ENCODE peak calls at places on chromosomes 4 and X, in eight cellular contexts. O, F, N, P, W, Z, G and T are unnamed samples. For H3K27me3 and H3K9me3, the result is how much of the 10 kb centered on the place peaks cover.

GRCh38 chrX:43375146-43375545 is 281.0 kb upstream of the MAOA start:
- DNase-seq in O (no peak), F (no peak), N (no peak), P (no peak), W (no peak), Z (no peak), G (no peak), T (no peak)

GRCh38 chrX:44785652-44786051 is 58.2 kb upstream of the DUSP21 start:
- DNase-seq in O (peak), F (no peak), N (peak), P (no peak), W (no peak), Z (no peak), G (no peak), T (no peak)

GRCh38 chr4:76407440-76408119 is 13.4 kb downstream of the CCDC158 start:
- DNase-seq in O (no peak), F (no peak), N (peak), P (no peak), W (no peak), Z (no peak), G (no peak), T (no peak)

GRCh38 chr4:80295841-80296240 is 29.4 kb downstream of the FGF5 start:
- DNase-seq in O (peak), F (no peak), N (peak), P (no peak), W (no peak), Z (no peak), G (no peak), T (no peak)

GRCh38 chr4:42446823-42447222 is 49.5 kb downstream of the SHISA3 start:
- DNase-seq in O (no peak), F (no peak), N (no peak), P (no peak), W (no peak), Z (no peak), G (no peak), T (no peak)

GRCh38 chr4:176274441-176274840 is 5.4 kb upstream of the ASB5 start:
- DNase-seq in O (no peak), F (no peak), N (peak), P (no peak), W (no peak), Z (no peak), G (no peak), T (no peak)

GRCh38 chr4:90994883-90995484 is 867.8 kb downstream of the CCSER1 start:
- DNase-seq in O (no peak), F (no peak), N (no peak), P (no peak), W (no peak), Z (no peak), G (no peak), T (no peak)

GRCh38 chr4:7863911-7864681 is 75.6 kb downstream of the AFAP1 start:
- DNase-seq in O (peak), F (no peak), N (peak), P (no peak), W (peak), Z (no peak), G (no peak), T (peak)

GRCh38 chr4:24473309-24473721 is 111.0 kb downstream of the DHX15 start:
- DNase-seq in O (peak), F (no peak), N (peak), P (peak), W (peak), Z (no peak), G (peak), T (peak)

GRCh38 chr4:183738961-183739360 is 79.9 kb downstream of the TRAPPC11 start:
- DNase-seq in O (no peak), F (no peak), N (no peak), P (no peak), W (no peak), Z (no peak), G (no peak), T (no peak)

GRCh38 chr4:113365377-113365776 is 315.9 kb downstream of the ANK2 start:
- DNase-seq in O (no peak), F (no peak), N (no peak), P (no peak), W (no peak), Z (no peak), G (no peak), T (no peak)

GRCh38 chrX:147917700-147918694 is 6.3 kb downstream of the FMR1 start:
- DNase-seq in O (peak), F (no peak), N (peak), P (no peak), W (no peak), Z (no peak), G (no peak), T (no peak)

GRCh38 chrX:52990848-52991247 is 32.5 kb upstream of the FAM156A start:
- DNase-seq in O (peak), F (no peak), N (peak), P (no peak), W (no peak), Z (no peak), G (no peak), T (no peak)

GRCh38 chrX:23656684-23657083 is 10.6 kb upstream of the PRDX4 start:
- DNase-seq in O (peak), F (no peak), N (peak), P (no peak), W (no peak), Z (no peak), G (no peak), T (no peak)

GRCh38 chr4:123816462-123816861 is 419.9 kb downstream of the SPRY1 start:
- DNase-seq in O (no peak), F (no peak), N (no peak), P (no peak), W (no peak), Z (no peak), G (no peak), T (no peak)

GRCh38 chr4:27154706-27155105 is 294.1 kb downstream of the STIM2 start:
- DNase-seq in O (peak), F (no peak), N (peak), P (no peak), W (no peak), Z (no peak), G (no peak), T (no peak)

GRCh38 chrX:63746278-63746677 is 38.7 kb downstream of the ARHGEF9 start:
- DNase-seq in O (no peak), F (no peak), N (no peak), P (no peak), W (no peak), Z (no peak), G (no peak), T (no peak)

GRCh38 chr4:181822005-181822375 is 421.2 kb upstream of the TENM3 start:
- DNase-seq in O (no peak), F (no peak), N (peak), P (peak), W (no peak), Z (no peak), G (peak), T (no peak)

GRCh38 chrX:86014421-86014820 is 32.9 kb downstream of the CHM start:
- DNase-seq in O (no peak), F (no peak), N (no peak), P (no peak), W (no peak), Z (no peak), G (no peak), T (no peak)

GRCh38 chr4:150078041-150078995 is at the start of gene DCLK2:
- DNase-seq in O (peak), F (peak), N (peak), P (peak), W (peak), Z (peak), G (peak), T (peak)

GRCh38 chrX:155027509-155028066 is 944 bp downstream of the FUNDC2 start:
- DNase-seq in O (peak), F (peak), N (peak), P (no peak), W (peak), Z (no peak), G (peak), T (no peak)

GRCh38 chr4:139933104-139933503 is 220.9 kb downstream of the MAML3 start:
- DNase-seq in O (no peak), F (no peak), N (no peak), P (no peak), W (no peak), Z (no peak), G (no peak), T (no peak)

GRCh38 chr4:98623126-98623802 is 35.1 kb downstream of the TSPAN5 start:
- DNase-seq in O (no peak), F (peak), N (no peak), P (no peak), W (no peak), Z (no peak), G (no peak), T (no peak)

GRCh38 chr4:184262901-184263300 is 45.2 kb upstream of the ENPP6 start:
- DNase-seq in O (peak), F (no peak), N (peak), P (no peak), W (no peak), Z (no peak), G (no peak), T (no peak)

GRCh38 chr4:68404153-68404552 is 43.1 kb upstream of the TMPRSS11E start:
- DNase-seq in O (no peak), F (no peak), N (no peak), P (no peak), W (no peak), Z (no peak), G (no peak), T (no peak)

GRCh38 chrX:47936940-47937317 is 66.9 kb downstream of the ZNF182 start:
- DNase-seq in O (no peak), F (no peak), N (no peak), P (no peak), W (no peak), Z (no peak), G (no peak), T (no peak)
- H3K27me3 ChIP-seq in O (under half), F (under half), N (under half), P (under half), W (under half), Z (under half), G (under half), T (under half)

GRCh38 chr4:107709916-107710315 is 10.1 kb downstream of the PAPSS1 start:
- DNase-seq in O (peak), F (no peak), N (peak), P (no peak), W (no peak), Z (no peak), G (no peak), T (no peak)

GRCh38 chr4:107710493-107711459 is 9.3 kb downstream of the PAPSS1 start:
- DNase-seq in O (no peak), F (no peak), N (no peak), P (no peak), W (no peak), Z (no peak), G (no peak), T (no peak)

GRCh38 chr4:107711831-107712230 is 8.2 kb downstream of the PAPSS1 start:
- DNase-seq in O (no peak), F (no peak), N (no peak), P (no peak), W (no peak), Z (no peak), G (no peak), T (no peak)

GRCh38 chr4:107705742-107706556 is 14.1 kb downstream of the PAPSS1 start:
- DNase-seq in O (no peak), F (no peak), N (no peak), P (no peak), W (no peak), Z (no peak), G (no peak), T (no peak)

DNA sequence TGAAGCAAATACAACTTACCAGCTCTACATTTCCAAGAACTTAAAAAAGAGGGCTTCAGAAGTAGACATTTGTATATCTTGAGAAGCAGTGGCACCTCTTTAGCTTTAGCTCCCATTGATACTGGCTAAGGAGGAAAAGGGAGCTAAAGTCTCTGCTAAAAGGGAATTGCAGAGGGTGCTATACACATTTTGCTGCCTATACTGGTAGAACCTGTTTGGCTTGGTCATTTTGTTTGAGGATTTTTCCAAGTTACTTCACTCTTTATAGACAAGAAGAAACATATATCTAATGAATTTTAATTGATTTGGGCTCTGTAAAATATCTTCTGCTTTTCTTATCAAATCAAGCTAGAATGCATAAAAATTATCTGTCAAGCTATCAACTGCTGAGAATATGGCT is 11.8 kb downstream of the PAPSS1 start:
- DNase-seq in O (no peak), F (no peak), N (no peak), P (no peak), W (no peak), Z (no peak), G (no peak), T (no peak)
- H3K9me3 ChIP-seq in O (under half), F (under half), N (under half), P (under half), W (under half), Z (under half), G (under half), T (under half)

GRCh38 chr4:161702287-161702686 is 461.5 kb downstream of the FSTL5 start:
- DNase-seq in O (no peak), F (no peak), N (no peak), P (no peak), W (no peak), Z (no peak), G (no peak), T (no peak)
- TF ChIP-seq CTCF in O (no peak), F (no peak), N (no peak), P (no peak), W (no peak), Z (no peak), G (no peak), T (peak)

GRCh38 chrX:113033966-113034680 is 193.5 kb upstream of the AMOT start:
- DNase-seq in O (no peak), F (no peak), N (no peak), P (no peak), W (no peak), Z (no peak), G (no peak), T (no peak)
- H3K27me3 ChIP-seq in O (under half), F (under half), N (under half), P (under half), W (under half), Z (under half), G (under half), T (under half)

GRCh38 chr4:46123872-46124755 is at the start of gene GABRG1:
- DNase-seq in O (no peak), F (no peak), N (no peak), P (peak), W (no peak), Z (peak), G (peak), T (peak)

GRCh38 chr4:46124773-46125172 is 919 bp upstream of the GABRG1 start:
- DNase-seq in O (no peak), F (no peak), N (no peak), P (peak), W (no peak), Z (peak), G (peak), T (peak)
- H3K9me3 ChIP-seq in O (under half), F (under half), N (under half), P (under half), W (under half), Z (under half), G (under half), T (under half)

DNA sequence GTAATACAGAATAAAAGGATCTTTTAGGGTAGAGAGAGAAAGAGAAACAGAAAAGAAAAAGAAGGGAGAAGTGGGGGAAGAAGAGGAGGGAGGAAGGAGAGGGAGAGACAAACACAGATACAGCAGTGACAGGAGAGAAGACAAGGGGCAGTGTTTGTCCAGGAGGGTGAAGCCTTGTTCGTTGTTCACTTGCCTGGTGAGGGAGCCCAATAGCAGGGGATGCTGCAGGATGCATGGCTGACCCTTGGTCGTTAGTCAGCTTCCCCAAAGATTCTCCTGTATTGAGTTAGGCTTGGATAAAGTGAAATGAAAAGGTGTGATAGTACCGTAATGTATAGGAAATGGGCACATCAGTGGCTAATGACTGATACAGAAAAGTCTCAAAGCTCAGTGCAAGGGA is 403.7 kb downstream of the IL15 start:
- DNase-seq in O (no peak), F (no peak), N (no peak), P (no peak), W (no peak), Z (no peak), G (no peak), T (peak)
- TF ChIP-seq CTCF in O (no peak), F (no peak), N (no peak), P (no peak), W (no peak), Z (no peak), G (no peak), T (peak)

GRCh38 chr4:5003372-5003857 is 15.8 kb downstream of the CYTL1 start:
- DNase-seq in O (no peak), F (no peak), N (no peak), P (no peak), W (no peak), Z (no peak), G (no peak), T (no peak)
- H3K27me3 ChIP-seq in O (under half), F (half or more), N (under half), P (under half), W (under half), Z (under half), G (under half), T (under half)

DNA sequence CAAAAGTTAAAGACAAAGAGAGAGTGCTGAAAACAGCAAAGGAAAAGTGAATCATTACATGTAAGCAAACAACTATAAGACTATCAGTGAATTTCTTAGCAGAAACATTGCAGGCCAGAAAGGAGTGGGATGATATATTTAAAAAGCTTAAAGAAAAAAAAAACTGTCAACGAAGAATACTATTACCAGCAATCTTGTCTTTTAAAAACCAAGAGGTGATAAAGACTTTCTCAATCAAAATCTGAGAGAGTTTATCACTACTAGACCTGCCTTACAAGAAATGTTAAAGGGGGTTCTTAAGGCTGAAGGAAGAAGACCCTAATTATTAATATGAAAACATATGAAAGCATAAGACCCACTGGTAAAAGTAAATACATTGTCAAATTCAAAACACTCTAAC is 132.5 kb upstream of the ZCCHC13 start:
- DNase-seq in O (no peak), F (no peak), N (no peak), P (no peak), W (no peak), Z (no peak), G (no peak), T (no peak)
- H3K9me3 ChIP-seq in O (under half), F (under half), N (under half), P (under half), W (under half), Z (under half), G (under half), T (under half)